ENCODE peak calls at places on chromosomes 16 and 17, in seven cellular contexts. Y, T, X, D, V, O and M are unnamed samples.

GRCh38 chr16:83862661-83863060 is 36.3 kb upstream of the MLYCD start:
- DNase-seq in T (no peak), V (no peak), Y (no peak), O (no peak), X (no peak), D (no peak), M (no peak)

GRCh38 chr17:64001763-64002529 is 3.8 kb downstream of the PRR29 start:
- DNase-seq in Y (peak; percentile 28), T (no peak), D (no peak), V (no peak), X (no peak), O (no peak), M (peak; percentile 61)

GRCh38 chr16:59164461-59164860 is 430.3 kb upstream of the GOT2 start:
- DNase-seq in O (no peak), Y (no peak), X (no peak), T (peak; percentile 16), V (no peak), D (no peak), M (peak; percentile 5)

GRCh38 chr16:81567987-81568748 is 123.6 kb downstream of the CMIP start:
- DNase-seq in O (no peak), V (no peak), Y (no peak), X (no peak), D (no peak), T (no peak), M (peak; percentile 32)

GRCh38 chr17:76243826-76244679 is 3.8 kb upstream of the RNF157 start:
- DNase-seq in O (no peak), Y (no peak), T (no peak), V (no peak), D (no peak), X (no peak), M (no peak)

GRCh38 chr17:64146418-64147109 is 16.6 kb upstream of the ERN1 start:
- DNase-seq in X (peak; percentile 60), V (no peak), Y (peak; percentile 71), D (no peak), T (peak; percentile 75), O (peak; percentile 35), M (peak; percentile 69)

GRCh38 chr17:20952183-20952582 is 90.6 kb downstream of the USP22 start:
- DNase-seq in Y (no peak), D (no peak), X (no peak), V (no peak), O (no peak), T (no peak), M (no peak)

GRCh38 chr17:9002610-9003354 is 18.5 kb upstream of the NTN1 start:
- DNase-seq in V (no peak), T (peak; percentile 52), X (peak; percentile 24), Y (no peak), D (no peak), O (no peak), M (no peak)

GRCh38 chr17:17965152-17965721 is 7.0 kb downstream of the TOM1L2 start:
- DNase-seq in T (no peak), D (no peak), O (no peak), X (no peak), Y (no peak), V (no peak), M (no peak)

GRCh38 chr17:1626333-1626732 is 2.3 kb downstream of the SLC43A2 start:
- DNase-seq in T (no peak), O (no peak), V (no peak), X (no peak), D (no peak), Y (no peak), M (no peak)

GRCh38 chr17:7894226-7894625 is 5.6 kb downstream of the CHD3 start:
- DNase-seq in T (no peak), Y (no peak), X (no peak), O (no peak), V (no peak), D (no peak), M (no peak)

GRCh38 chr17:18185391-18185790 is 1.8 kb downstream of the ALKBH5 start:
- DNase-seq in V (no peak), T (peak; percentile 61), D (no peak), Y (no peak), X (no peak), O (no peak), M (no peak)

GRCh38 chr16:50718761-50719400 is 23.0 kb upstream of the CYLD start:
- DNase-seq in D (no peak), Y (no peak), T (no peak), O (no peak), X (no peak), V (no peak), M (no peak)

GRCh38 chr16:2790631-2791030 is 3.3 kb upstream of the PRSS33 start:
- DNase-seq in Y (peak; percentile 31), V (no peak), D (no peak), T (no peak), O (no peak), X (no peak), M (no peak)

GRCh38 chr16:86680661-86681439 is 102.5 kb downstream of the FOXL1 start:
- DNase-seq in O (no peak), Y (no peak), X (no peak), D (no peak), V (no peak), T (no peak), M (no peak)

GRCh38 chr17:55266051-55266957 is 1.5 kb downstream of the HLF start:
- DNase-seq in X (no peak), D (no peak), V (no peak), Y (no peak), O (peak; percentile 8), T (peak; percentile 13), M (no peak)

GRCh38 chr17:32266389-32267269 is 997 bp downstream of the RHBDL3 start:
- DNase-seq in X (no peak), T (peak; percentile 65), Y (no peak), V (no peak), O (no peak), D (no peak), M (no peak)

GRCh38 chr17:61410555-61411089 is 11.0 kb downstream of the TBX2 start:
- DNase-seq in Y (peak; percentile 68), O (peak; percentile 49), T (peak; percentile 82), V (no peak), D (peak; percentile 76), X (peak; percentile 80), M (peak; percentile 79)

GRCh38 chr17:57502696-57503307 is 242.3 kb downstream of the CCDC182 start:
- DNase-seq in Y (no peak), V (no peak), T (no peak), O (no peak), D (no peak), X (no peak), M (no peak)

GRCh38 chr17:33385133-33385532 is 92.0 kb upstream of the ASIC2 start:
- DNase-seq in Y (no peak), D (no peak), T (peak; percentile 48), V (no peak), X (no peak), O (no peak), M (no peak)

GRCh38 chr16:29147710-29148425 is 163.0 kb downstream of the LAT start:
- DNase-seq in D (no peak), T (no peak), V (no peak), X (no peak), Y (peak; percentile 30), O (no peak), M (no peak)

GRCh38 chr16:20311548-20311947 is 15.8 kb downstream of the GP2 start:
- DNase-seq in V (no peak), T (no peak), Y (no peak), O (no peak), X (no peak), D (no peak), M (no peak)

GRCh38 chr16:70689035-70689969 is 3.4 kb upstream of the MTSS2 start:
- DNase-seq in X (peak; percentile 64), V (no peak), Y (no peak), O (no peak), T (no peak), D (no peak), M (peak; percentile 54)

GRCh38 chr17:5638596-5638995 is 54.3 kb upstream of the NLRP1 start:
- DNase-seq in X (no peak), O (no peak), T (no peak), Y (no peak), V (no peak), D (no peak), M (no peak)
- H3K27ac ChIP-seq in X (no peak overlapping the region), O (no peak overlapping the region), T (no peak overlapping the region), Y (no peak overlapping the region), V (no peak overlapping the region), D (no peak overlapping the region), M (no peak overlapping the region)

DNA sequence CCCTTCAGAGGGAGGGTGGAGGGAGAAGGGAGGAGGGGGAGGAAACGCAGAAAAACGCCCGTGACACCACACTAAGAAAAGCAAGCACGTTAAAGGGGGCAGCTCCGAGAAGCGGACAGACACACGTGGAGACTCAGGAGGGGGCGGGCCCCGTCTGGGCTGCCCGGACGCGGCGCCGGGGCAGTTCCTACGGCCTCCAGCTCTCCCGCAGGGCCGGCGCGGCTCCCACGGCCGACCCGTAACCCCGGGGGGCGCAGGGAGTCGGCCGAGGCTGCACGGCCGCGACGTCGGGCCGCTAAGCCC is 362 bp downstream of the KLHDC4 start:
- DNase-seq in X (no peak), D (no peak), T (peak; percentile 34), Y (no peak), V (no peak), O (peak; percentile 53), M (peak; percentile 19)
- H3K27ac ChIP-seq in X (peak overlapping the region; percentile 85), D (no peak overlapping the region), T (no peak overlapping the region), Y (no peak overlapping the region), V (peak overlapping the region; percentile 94), O (peak overlapping the region; percentile 92), M (no peak overlapping the region)

GRCh38 chr17:50180066-50180465 is 14.3 kb downstream of the SGCA start:
- DNase-seq in Y (no peak), V (no peak), D (no peak), X (no peak), T (no peak), O (no peak), M (no peak)

GRCh38 chr17:50182783-50183438 is 17.1 kb downstream of the SGCA start:
- DNase-seq in D (no peak), Y (no peak), V (no peak), X (no peak), T (no peak), O (no peak), M (no peak)

GRCh38 chr17:50181155-50181554 is 15.3 kb downstream of the SGCA start:
- DNase-seq in D (no peak), Y (peak; percentile 85), V (no peak), O (no peak), T (no peak), X (no peak), M (no peak)

GRCh38 chr17:50181601-50182345 is 16.0 kb downstream of the SGCA start:
- DNase-seq in Y (no peak), X (no peak), D (no peak), T (no peak), O (no peak), V (no peak), M (no peak)

DNA sequence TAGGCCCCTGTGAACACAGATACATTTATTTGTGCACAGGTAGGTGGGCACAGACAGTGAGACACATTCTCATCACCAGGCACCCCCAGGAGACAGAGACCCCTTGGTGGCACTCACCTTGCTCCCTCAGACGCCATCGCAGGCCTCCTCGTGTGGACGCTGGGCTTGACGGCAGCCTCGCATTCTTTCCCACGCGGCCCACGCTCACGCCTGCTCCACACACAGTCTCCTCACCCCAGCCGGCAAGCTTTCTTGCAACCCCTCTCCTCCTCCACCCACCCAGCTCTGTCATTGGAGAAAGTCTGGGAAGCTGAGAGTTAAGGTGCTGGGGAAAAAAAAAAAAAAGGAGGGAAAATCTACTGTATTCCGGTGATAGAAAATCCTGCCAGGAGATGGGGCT is 14.8 kb downstream of the SGCA start:
- DNase-seq in D (no peak), T (no peak), X (no peak), V (no peak), O (no peak), Y (no peak), M (no peak)
- H3K27ac ChIP-seq in D (peak overlapping the region; percentile 73), T (no peak overlapping the region), X (no peak overlapping the region), V (no peak overlapping the region), O (no peak overlapping the region), Y (peak overlapping the region; percentile 26), M (no peak overlapping the region)

GRCh38 chr16:56910654-56911539 is 21.0 kb upstream of the HERPUD1 start:
- DNase-seq in V (no peak), O (no peak), X (no peak), D (peak; percentile 49), Y (no peak), T (peak; percentile 57), M (peak; percentile 29)
- H3K27ac ChIP-seq in V (peak overlapping the region; percentile 45), O (no peak overlapping the region), X (peak overlapping the region; percentile 44), D (peak overlapping the region; percentile 65), Y (no peak overlapping the region), T (no peak overlapping the region), M (no peak overlapping the region)